ENCODE peak calls at places on chromosomes 13 and 19, in five cellular contexts. N is fibroblast of the aortic adventitia, S is heart left ventricle, C is keratinocyte, E is fibroblast of pulmonary artery. L is an unnamed sample.

GRCh38 chr13:28707629-28708427 is 10.9 kb downstream of the SLC46A3 start:
- DNase-seq in N (peak; percentile 78), S (no peak), C (no peak), E (peak; percentile 82), L (no peak)

GRCh38 chr13:80132741-80133601 is 208.0 kb downstream of the SPRY2 start:
- DNase-seq in N (peak; percentile 74), S (peak; percentile 74), C (no peak), E (peak; percentile 88), L (no peak)

GRCh38 chr13:110714798-110715394 is 1.4 kb downstream of the ING1 start:
- DNase-seq in N (peak; percentile 36), S (peak; percentile 77), C (no peak), E (peak; percentile 50), L (no peak)

GRCh38 chr19:43524922-43525835 is 1.8 kb downstream of the ETHE1 start:
- DNase-seq in N (peak; percentile 61), S (no peak), C (no peak), E (peak; percentile 64), L (no peak)

GRCh38 chr19:7831452-7831851 is 1.4 kb downstream of the EVI5L start:
- DNase-seq in N (peak; percentile 48), S (no peak), C (no peak), E (peak; percentile 44), L (no peak)

GRCh38 chr19:38878575-38879399 is 712 bp upstream of the RINL start:
- DNase-seq in N (no peak), S (no peak), C (no peak), E (no peak), L (no peak)

GRCh38 chr19:16249826-16250434 is 52.2 kb downstream of the AP1M1 start:
- DNase-seq in N (peak; percentile 79), S (no peak), C (no peak), E (peak; percentile 28), L (no peak)

GRCh38 chr19:8004723-8005513 is 523 bp downstream of the ELAVL1 start:
- DNase-seq in N (peak; percentile 24), S (no peak), C (no peak), E (peak; percentile 33), L (no peak)

GRCh38 chr19:2477732-2478191 is 1.8 kb downstream of the GADD45B start:
- DNase-seq in N (peak; percentile 66), S (peak; percentile 56), C (no peak), E (peak; percentile 64), L (no peak)

GRCh38 chr19:42366676-42367075 is 23.4 kb downstream of the CNFN start:
- DNase-seq in N (no peak), S (peak; percentile 39), C (no peak), E (no peak), L (no peak)

GRCh38 chr19:5308471-5309437 is 31.9 kb downstream of the PTPRS start:
- DNase-seq in N (peak; percentile 90), S (peak; percentile 61), C (peak; percentile 89), E (peak; percentile 89), L (no peak)

GRCh38 chr19:29945433-29945832 is 3.4 kb downstream of the URI1 start:
- DNase-seq in N (peak; percentile 10), S (no peak), C (no peak), E (no peak), L (no peak)
- H3K4me3 ChIP-seq in N (peak overlapping the region; percentile 14), S (no peak overlapping the region), C (peak overlapping the region; percentile 61), E (no peak overlapping the region), L (no peak overlapping the region)

GRCh38 chr13:26377038-26377437 is 123.1 kb downstream of the CDK8 start:
- DNase-seq in N (peak; percentile 11), S (no peak), C (no peak), E (peak; percentile 20), L (no peak)
- TF ChIP-seq CTCF in N (peak; percentile 46), S (peak; percentile 40), C (peak; percentile 46), E (peak; percentile 37), L (peak; percentile 31)

DNA sequence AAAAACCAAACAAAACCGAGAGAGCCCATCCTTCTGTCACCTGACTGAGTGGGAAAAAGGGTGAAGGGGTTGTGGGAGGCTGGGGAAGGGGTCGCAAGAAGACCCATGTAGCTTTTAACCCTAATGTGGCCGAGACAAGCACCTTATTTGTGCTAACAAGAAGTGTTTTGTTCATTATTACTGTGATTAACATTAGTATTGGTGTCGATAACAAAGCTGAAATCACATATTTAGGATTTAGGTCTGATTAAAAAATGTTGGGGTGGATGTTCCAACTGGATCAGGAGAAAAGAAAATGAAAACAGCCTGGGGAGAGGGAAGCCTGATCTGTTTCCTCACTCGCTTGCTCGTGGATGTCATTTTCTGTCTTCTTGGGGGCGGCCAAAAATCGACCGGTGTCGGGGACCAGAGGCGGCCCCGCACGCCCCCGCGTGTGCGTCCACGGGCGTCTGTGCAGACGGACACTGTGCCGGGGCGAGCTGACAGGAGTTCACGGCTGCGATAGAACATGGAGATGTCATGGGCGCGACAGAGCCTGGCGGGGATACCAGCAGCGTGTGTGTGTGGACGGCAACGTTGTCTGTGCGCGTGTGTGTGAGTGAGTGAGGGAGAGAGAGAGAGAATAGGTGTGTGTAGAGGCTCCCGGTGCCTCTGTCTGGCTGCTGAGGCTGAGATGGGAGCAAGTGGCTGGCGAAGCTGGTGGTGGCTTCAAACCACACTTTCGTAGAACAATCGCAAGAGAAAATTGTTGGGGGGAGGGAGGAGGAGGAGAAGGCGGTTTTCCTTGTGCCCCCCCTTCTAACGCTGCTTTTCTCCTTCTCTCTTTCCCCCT is 29.1 kb downstream of the NFIX start:
- DNase-seq in N (peak; percentile 50), S (no peak), C (no peak), E (peak; percentile 38), L (no peak)
- H3K4me3 ChIP-seq in N (peak overlapping the region; percentile 86), S (peak overlapping the region; percentile 55), C (peak overlapping the region; percentile 70), E (peak overlapping the region; percentile 51), L (peak overlapping the region; percentile 19)

DNA sequence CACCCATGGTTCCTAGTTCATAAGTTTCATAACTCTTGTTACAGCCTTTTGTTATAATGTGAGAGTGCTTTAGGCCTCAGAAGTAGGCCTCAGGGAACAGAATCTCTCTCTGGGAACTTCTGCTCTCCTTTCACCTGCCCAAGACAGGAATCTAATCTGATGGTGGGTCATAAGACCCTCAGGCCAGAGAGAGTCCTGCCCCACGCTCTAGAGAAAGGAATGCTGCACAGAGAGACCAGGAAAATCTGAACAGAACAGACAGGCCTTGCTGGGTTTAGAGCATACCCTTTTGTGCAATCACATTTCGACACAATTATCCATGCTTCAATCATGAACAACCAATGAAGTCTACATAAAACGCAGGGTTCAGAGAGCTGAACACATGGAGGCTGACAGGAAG is 3.4 kb upstream of the DIAPH3 start:
- DNase-seq in N (no peak), S (no peak), C (no peak), E (no peak), L (no peak)
- TF ChIP-seq CTCF in N (no peak), S (no peak), C (no peak), E (no peak), L (no peak)

GRCh38 chr13:27131906-27132305 is 39.7 kb downstream of the USP12 start:
- DNase-seq in N (no peak), S (no peak), C (no peak), E (no peak), L (no peak)

GRCh38 chr13:27132538-27132937 is 39.1 kb downstream of the USP12 start:
- DNase-seq in N (no peak), S (no peak), C (no peak), E (no peak), L (no peak)

GRCh38 chr13:27130223-27131015 is 41.2 kb downstream of the USP12 start:
- DNase-seq in N (peak; percentile 88), S (no peak), C (no peak), E (peak; percentile 39), L (no peak)

GRCh38 chr13:27128825-27129627 is 42.6 kb downstream of the USP12 start:
- DNase-seq in N (no peak), S (no peak), C (no peak), E (no peak), L (no peak)

DNA sequence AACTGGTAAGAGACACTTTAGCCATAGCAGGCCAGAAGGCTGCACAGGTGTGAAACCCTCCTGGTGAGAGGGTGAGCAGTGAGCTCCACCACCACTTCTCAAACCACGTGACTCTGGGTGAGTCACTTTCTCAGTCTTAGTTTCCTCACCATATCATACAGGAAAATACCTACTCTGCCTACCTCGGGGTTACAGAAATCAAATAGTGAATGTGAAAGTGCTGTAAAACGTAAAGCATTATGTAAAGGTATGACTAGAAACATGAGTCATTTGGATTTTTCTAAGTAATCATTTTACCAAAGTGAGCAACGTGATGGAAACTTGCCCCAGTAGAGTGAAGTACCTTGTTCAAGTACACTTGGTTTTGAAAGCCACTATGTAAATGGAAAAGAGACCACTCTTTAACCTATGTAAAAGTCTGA is 40.4 kb downstream of the USP12 start:
- DNase-seq in N (peak; percentile 33), S (no peak), C (peak; percentile 81), E (no peak), L (peak; percentile 5)
- H3K4me3 ChIP-seq in N (no peak overlapping the region), S (no peak overlapping the region), C (no peak overlapping the region), E (no peak overlapping the region), L (no peak overlapping the region)

DNA sequence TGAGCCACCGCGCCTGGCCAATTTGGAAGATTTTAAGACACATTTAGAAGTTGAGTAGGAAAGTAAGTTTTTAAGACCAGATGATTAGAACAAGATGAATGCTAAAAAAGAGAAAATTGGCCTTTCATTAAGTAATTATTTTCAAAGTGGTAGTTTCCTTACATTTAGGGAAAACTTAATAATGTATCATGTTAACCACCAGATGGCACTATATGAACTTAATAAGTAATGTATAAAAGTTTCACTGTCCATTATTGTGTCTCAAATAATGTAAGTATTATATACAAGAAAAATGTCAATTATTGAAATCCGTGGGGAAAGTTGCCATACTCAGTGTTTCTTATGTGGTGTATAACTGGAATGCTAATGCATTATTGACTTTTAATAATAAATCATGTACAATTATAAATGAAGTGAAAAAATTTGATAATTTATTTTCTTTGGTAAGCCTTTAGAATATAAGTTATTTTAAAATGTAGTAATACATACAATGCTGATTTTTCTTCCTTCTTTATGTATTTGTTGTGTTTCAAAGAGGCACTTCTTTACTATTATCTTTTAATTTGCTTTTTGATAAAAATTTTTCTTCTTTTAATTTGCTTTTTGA is 29.2 kb downstream of the COG6 start:
- DNase-seq in N (peak; percentile 67), S (no peak), C (no peak), E (peak; percentile 69), L (no peak)
- TF ChIP-seq CTCF in N (no peak), S (peak; percentile 56), C (no peak), E (peak; percentile 16), L (no peak)

GRCh38 chr13:100158569-100158968 is 69.7 kb downstream of the PCCA start:
- DNase-seq in N (no peak), S (no peak), C (no peak), E (no peak), L (no peak)
- H3K4me3 ChIP-seq in N (no peak overlapping the region), S (no peak overlapping the region), C (no peak overlapping the region), E (no peak overlapping the region), L (no peak overlapping the region)

GRCh38 chr13:44575035-44575434 is 1.1 kb downstream of the TSC22D1 start:
- DNase-seq in N (no peak), S (no peak), C (no peak), E (no peak), L (no peak)

GRCh38 chr13:44573071-44573470 is 3.1 kb downstream of the TSC22D1 start:
- DNase-seq in N (no peak), S (no peak), C (no peak), E (no peak), L (no peak)

GRCh38 chr13:44574466-44574855 is 1.7 kb downstream of the TSC22D1 start:
- DNase-seq in N (no peak), S (no peak), C (no peak), E (no peak), L (no peak)

GRCh38 chr13:44575741-44576395 is at the start of gene TSC22D1:
- DNase-seq in N (peak; percentile 58), S (peak; percentile 44), C (no peak), E (peak; percentile 63), L (no peak)

GRCh38 chr13:44573790-44574465 is 2.2 kb downstream of the TSC22D1 start:
- DNase-seq in N (peak; percentile 66), S (no peak), C (no peak), E (peak; percentile 62), L (no peak)
- TF ChIP-seq CTCF in N (peak; percentile 70), S (no peak), C (peak; percentile 63), E (peak; percentile 50), L (peak; percentile 32)